ENCODE peak calls at places on chromosomes 1 and 21, in ten cellular contexts. N, V, G, T, R, C, F, J, B and A are unnamed samples.

GRCh38 chr21:17370263-17370662 is 142.6 kb upstream of the CXADR start:
- DNase-seq in N (no peak), V (no peak), G (no peak), T (no peak), R (no peak), C (no peak), F (no peak), J (no peak), B (no peak), A (peak; percentile 91)

GRCh38 chr1:185823471-185823870 is 89.3 kb downstream of the HMCN1 start:
- DNase-seq in N (no peak), V (no peak), G (no peak), T (no peak), R (no peak), C (no peak), F (peak; percentile 66), J (no peak), B (no peak), A (no peak)

GRCh38 chr1:231613419-231614349 is 12.9 kb upstream of the DISC1 start:
- DNase-seq in N (no peak), V (no peak), G (no peak), T (no peak), R (no peak), C (no peak), F (no peak), J (no peak), B (no peak), A (peak; percentile 26)

GRCh38 chr1:109427171-109427467 is 871 bp upstream of the PSMA5 start:
- DNase-seq in N (no peak), V (no peak), G (no peak), T (no peak), R (no peak), C (no peak), F (no peak), J (no peak), B (no peak), A (no peak)

GRCh38 chr1:54934869-54935268 is 45.6 kb upstream of the TMEM61 start:
- DNase-seq in N (no peak), V (no peak), G (no peak), T (no peak), R (no peak), C (no peak), F (peak; percentile 96), J (peak; percentile 88), B (no peak), A (peak; percentile 66)

GRCh38 chr21:41359289-41359688 is 2.5 kb upstream of the MX2 start:
- DNase-seq in N (no peak), V (no peak), G (no peak), T (no peak), R (no peak), C (no peak), F (no peak), J (no peak), B (no peak), A (no peak)

GRCh38 chr21:44908496-44908895 is 12.2 kb downstream of the ITGB2 start:
- DNase-seq in N (no peak), V (no peak), G (no peak), T (no peak), R (no peak), C (no peak), F (no peak), J (no peak), B (no peak), A (no peak)

GRCh38 chr1:68962711-68963110 is 465.8 kb upstream of the DEPDC1 start:
- DNase-seq in N (no peak), V (no peak), G (no peak), T (no peak), R (no peak), C (no peak), F (peak; percentile 11), J (no peak), B (no peak), A (no peak)

GRCh38 chr1:160116277-160117147 is 953 bp downstream of the ATP1A2 start:
- DNase-seq in N (no peak), V (no peak), G (no peak), T (no peak), R (no peak), C (no peak), F (peak; percentile 52), J (no peak), B (no peak), A (peak; percentile 100)

GRCh38 chr21:33800753-33801423 is 114.7 kb downstream of the ATP5PO start:
- DNase-seq in N (no peak), V (no peak), G (no peak), T (no peak), R (no peak), C (no peak), F (no peak), J (no peak), B (no peak), A (peak; percentile 42)

GRCh38 chr1:21189906-21190500 is 13.3 kb upstream of the EIF4G3 start:
- DNase-seq in N (no peak), V (no peak), G (no peak), T (no peak), R (no peak), C (no peak), F (no peak), J (no peak), B (no peak), A (no peak)

GRCh38 chr1:91884459-91885290 is 1.3 kb downstream of the TGFBR3 start:
- DNase-seq in N (peak; percentile 25), V (peak; percentile 33), G (no peak), T (peak; percentile 13), R (no peak), C (peak; percentile 36), F (no peak), J (no peak), B (no peak), A (no peak)

GRCh38 chr1:47243910-47244309 is 11.9 kb upstream of the TAL1 start:
- DNase-seq in N (no peak), V (no peak), G (no peak), T (no peak), R (no peak), C (no peak), F (no peak), J (no peak), B (no peak), A (no peak)

GRCh38 chr1:48697066-48697707 is 79.5 kb downstream of the BEND5 start:
- DNase-seq in N (peak; percentile 39), V (peak; percentile 66), G (no peak), T (peak; percentile 46), R (no peak), C (peak; percentile 50), F (no peak), J (no peak), B (no peak), A (peak; percentile 54)

GRCh38 chr1:206035027-206035426 is 11.3 kb upstream of the CTSE start:
- DNase-seq in N (no peak), V (peak; percentile 46), G (no peak), T (peak; percentile 26), R (no peak), C (no peak), F (no peak), J (no peak), B (no peak), A (no peak)